ENCODE peak calls at places on chromosomes 1 and 21, in seven cellular contexts. One of them, this sample, is unnamed.

GRCh38 chr1:157360021-157360390 is 192.3 kb downstream of the FCRL5 start:
- DNase-seq in GM10248: no peak
- DNase-seq in EL: no peak
- DNase-seq in right cardiac atrium: no peak
- DNase-seq in naive B cell: no peak
- DNase-seq in esophagus squamous epithelium: no peak
- DNase-seq in prostate gland: no peak
- DNase-seq in this sample: no peak

GRCh38 chr1:223700388-223700918 is 11.9 kb upstream of the CAPN2 start:
- DNase-seq in prostate gland: no peak
- DNase-seq in esophagus squamous epithelium: no peak
- DNase-seq in GM10248: no peak
- DNase-seq in naive B cell: no peak
- DNase-seq in EL: peak
- DNase-seq in right cardiac atrium: no peak
- DNase-seq in this sample: no peak

GRCh38 chr1:46277658-46278373 is 25.6 kb downstream of the LRRC41 start:
- DNase-seq in naive B cell: no peak
- DNase-seq in GM10248: no peak
- DNase-seq in right cardiac atrium: no peak
- DNase-seq in EL: no peak
- DNase-seq in prostate gland: no peak
- DNase-seq in esophagus squamous epithelium: no peak
- DNase-seq in this sample: no peak

GRCh38 chr1:171772312-171772711 is 9.1 kb upstream of the METTL13 start:
- DNase-seq in EL: no peak
- DNase-seq in esophagus squamous epithelium: no peak
- DNase-seq in prostate gland: no peak
- DNase-seq in GM10248: peak
- DNase-seq in right cardiac atrium: no peak
- DNase-seq in naive B cell: no peak
- DNase-seq in this sample: no peak

GRCh38 chr1:207861442-207862177 is 49.3 kb downstream of the CD34 start:
- DNase-seq in naive B cell: no peak
- DNase-seq in prostate gland: no peak
- DNase-seq in GM10248: no peak
- DNase-seq in esophagus squamous epithelium: no peak
- DNase-seq in right cardiac atrium: no peak
- DNase-seq in EL: no peak
- DNase-seq in this sample: no peak

GRCh38 chr1:4602536-4603316 is 51.7 kb upstream of the AJAP1 start:
- DNase-seq in prostate gland: no peak
- DNase-seq in GM10248: no peak
- DNase-seq in esophagus squamous epithelium: no peak
- DNase-seq in naive B cell: no peak
- DNase-seq in right cardiac atrium: no peak
- DNase-seq in EL: no peak
- DNase-seq in this sample: no peak

GRCh38 chr1:10939654-10940450 is 72.6 kb upstream of the TARDBP start:
- DNase-seq in esophagus squamous epithelium: no peak
- DNase-seq in GM10248: peak
- DNase-seq in naive B cell: no peak
- DNase-seq in prostate gland: no peak
- DNase-seq in right cardiac atrium: no peak
- DNase-seq in EL: no peak
- DNase-seq in this sample: peak

GRCh38 chr1:12063141-12064072 is at the start of gene TNFRSF8:
- DNase-seq in right cardiac atrium: no peak
- DNase-seq in naive B cell: no peak
- DNase-seq in EL: peak
- DNase-seq in prostate gland: no peak
- DNase-seq in GM10248: peak
- DNase-seq in esophagus squamous epithelium: no peak
- DNase-seq in this sample: peak

GRCh38 chr1:42335050-42335808 is at the start of gene FOXJ3:
- DNase-seq in prostate gland: peak
- DNase-seq in esophagus squamous epithelium: peak
- DNase-seq in GM10248: peak
- DNase-seq in right cardiac atrium: peak
- DNase-seq in EL: peak
- DNase-seq in naive B cell: peak
- DNase-seq in this sample: peak

GRCh38 chr21:35974801-35975200 is 85.5 kb downstream of the SETD4 start:
- DNase-seq in GM10248: no peak
- DNase-seq in naive B cell: no peak
- DNase-seq in esophagus squamous epithelium: no peak
- DNase-seq in prostate gland: peak
- DNase-seq in right cardiac atrium: no peak
- DNase-seq in EL: no peak
- DNase-seq in this sample: no peak

GRCh38 chr1:241598234-241598633 is 41.9 kb downstream of the CHML start:
- DNase-seq in EL: no peak
- DNase-seq in right cardiac atrium: no peak
- DNase-seq in esophagus squamous epithelium: no peak
- DNase-seq in naive B cell: peak
- DNase-seq in prostate gland: no peak
- DNase-seq in GM10248: no peak
- DNase-seq in this sample: no peak

GRCh38 chr1:212962509-212962908 is 12.2 kb downstream of the VASH2 start:
- DNase-seq in EL: no peak
- DNase-seq in right cardiac atrium: no peak
- DNase-seq in esophagus squamous epithelium: no peak
- DNase-seq in prostate gland: no peak
- DNase-seq in naive B cell: no peak
- DNase-seq in GM10248: no peak
- DNase-seq in this sample: no peak

GRCh38 chr1:2255420-2256369 is 27.6 kb downstream of the SKI start:
- DNase-seq in GM10248: no peak
- DNase-seq in esophagus squamous epithelium: no peak
- DNase-seq in prostate gland: no peak
- DNase-seq in right cardiac atrium: peak
- DNase-seq in naive B cell: peak
- DNase-seq in EL: peak
- DNase-seq in this sample: peak

GRCh38 chr1:116203192-116203723 is 92.1 kb downstream of the MAB21L3 start:
- DNase-seq in prostate gland: peak
- DNase-seq in EL: no peak
- DNase-seq in right cardiac atrium: peak
- DNase-seq in GM10248: no peak
- DNase-seq in esophagus squamous epithelium: no peak
- DNase-seq in naive B cell: no peak
- DNase-seq in this sample: no peak

GRCh38 chr1:176543360-176544136 is 80.6 kb downstream of the PAPPA2 start:
- DNase-seq in prostate gland: no peak
- DNase-seq in esophagus squamous epithelium: no peak
- DNase-seq in EL: no peak
- DNase-seq in right cardiac atrium: no peak
- DNase-seq in GM10248: no peak
- DNase-seq in naive B cell: no peak
- DNase-seq in this sample: no peak

GRCh38 chr1:160376525-160377131 is 9.8 kb downstream of the NHLH1 start:
- DNase-seq in GM10248: peak
- DNase-seq in naive B cell: peak
- DNase-seq in EL: peak
- DNase-seq in prostate gland: no peak
- DNase-seq in esophagus squamous epithelium: no peak
- DNase-seq in right cardiac atrium: no peak
- DNase-seq in this sample: peak

GRCh38 chr1:185138146-185138545 is 18.6 kb downstream of the TRMT1L start:
- DNase-seq in esophagus squamous epithelium: no peak
- DNase-seq in right cardiac atrium: no peak
- DNase-seq in GM10248: no peak
- DNase-seq in prostate gland: no peak
- DNase-seq in naive B cell: no peak
- DNase-seq in EL: no peak
- DNase-seq in this sample: no peak

GRCh38 chr1:39128959-39129358 is 75.5 kb upstream of the MACF1 start:
- DNase-seq in prostate gland: peak
- DNase-seq in right cardiac atrium: no peak
- DNase-seq in esophagus squamous epithelium: no peak
- DNase-seq in EL: no peak
- DNase-seq in GM10248: no peak
- DNase-seq in naive B cell: no peak
- DNase-seq in this sample: no peak

GRCh38 chr1:187091666-187092065 is 262.9 kb downstream of the PLA2G4A start:
- DNase-seq in naive B cell: no peak
- DNase-seq in right cardiac atrium: no peak
- DNase-seq in GM10248: no peak
- DNase-seq in esophagus squamous epithelium: no peak
- DNase-seq in prostate gland: no peak
- DNase-seq in EL: no peak
- DNase-seq in this sample: no peak

GRCh38 chr1:78649628-78650027 is at the start of gene IFI44:
- DNase-seq in esophagus squamous epithelium: no peak
- DNase-seq in naive B cell: peak
- DNase-seq in EL: peak
- DNase-seq in GM10248: peak
- DNase-seq in right cardiac atrium: peak
- DNase-seq in prostate gland: peak
- DNase-seq in this sample: peak

GRCh38 chr1:94553323-94553730 is 11.8 kb upstream of the F3 start:
- DNase-seq in prostate gland: peak
- DNase-seq in GM10248: no peak
- DNase-seq in EL: no peak
- DNase-seq in right cardiac atrium: no peak
- DNase-seq in naive B cell: no peak
- DNase-seq in esophagus squamous epithelium: no peak
- DNase-seq in this sample: no peak

GRCh38 chr1:51926171-51926812 is 47.8 kb upstream of the NRDC start:
- DNase-seq in prostate gland: no peak
- DNase-seq in GM10248: no peak
- DNase-seq in esophagus squamous epithelium: no peak
- DNase-seq in right cardiac atrium: no peak
- DNase-seq in EL: peak
- DNase-seq in naive B cell: no peak
- DNase-seq in this sample: peak

GRCh38 chr1:6014130-6014999 is 22.1 kb upstream of the NPHP4 start:
- DNase-seq in prostate gland: no peak
- DNase-seq in right cardiac atrium: peak
- DNase-seq in EL: no peak
- DNase-seq in GM10248: no peak
- DNase-seq in naive B cell: no peak
- DNase-seq in esophagus squamous epithelium: no peak
- DNase-seq in this sample: no peak

GRCh38 chr1:208239518-208240381 is 4.4 kb downstream of the PLXNA2 start:
- DNase-seq in naive B cell: no peak
- DNase-seq in prostate gland: no peak
- DNase-seq in GM10248: no peak
- DNase-seq in EL: no peak
- DNase-seq in esophagus squamous epithelium: no peak
- DNase-seq in right cardiac atrium: no peak
- DNase-seq in this sample: no peak

GRCh38 chr1:35379317-35380000 is 111.0 kb downstream of the ZMYM4 start:
- DNase-seq in prostate gland: no peak
- DNase-seq in EL: no peak
- DNase-seq in right cardiac atrium: peak
- DNase-seq in esophagus squamous epithelium: no peak
- DNase-seq in naive B cell: no peak
- DNase-seq in GM10248: no peak
- DNase-seq in this sample: no peak

GRCh38 chr1:40508375-40509341 is at the start of gene EXO5:
- DNase-seq in GM10248: peak
- DNase-seq in prostate gland: peak
- DNase-seq in esophagus squamous epithelium: peak
- DNase-seq in naive B cell: peak
- DNase-seq in EL: peak
- DNase-seq in right cardiac atrium: peak
- DNase-seq in this sample: peak

GRCh38 chr1:37556712-37557196 is at the start of gene DNALI1:
- DNase-seq in esophagus squamous epithelium: no peak
- DNase-seq in naive B cell: no peak
- DNase-seq in GM10248: peak
- DNase-seq in prostate gland: peak
- DNase-seq in EL: peak
- DNase-seq in right cardiac atrium: peak
- DNase-seq in this sample: peak

GRCh38 chr21:16588433-16588860 is 858.7 kb downstream of the USP25 start:
- DNase-seq in GM10248: no peak
- DNase-seq in esophagus squamous epithelium: no peak
- DNase-seq in EL: peak
- DNase-seq in naive B cell: no peak
- DNase-seq in prostate gland: peak
- DNase-seq in right cardiac atrium: peak
- DNase-seq in this sample: no peak

This sample was measured in GM13977.